ENCODE peak calls at places on chromosomes 6 and 20, in nine cellular contexts. K, X, Y, C, G, Z, Q, R and F are unnamed samples.

GRCh38 chr6:7108964-7109836 is 1.4 kb downstream of the RREB1 start:
- DNase-seq in K (peak), X (peak), Y (no peak), C (peak), G (peak), Z (peak), Q (peak), R (peak), F (peak)

GRCh38 chr6:112086744-112087135 is 542 bp downstream of the TUBE1 start:
- DNase-seq in K (no peak), X (no peak), Y (peak), C (no peak), G (peak), Z (peak), Q (peak), R (peak), F (peak)

GRCh38 chr6:79781916-79782315 is 150.8 kb downstream of the SH3BGRL2 start:
- DNase-seq in K (no peak), X (no peak), Y (no peak), C (no peak), G (no peak), Z (no peak), Q (no peak), R (no peak), F (no peak)

GRCh38 chr20:45368221-45368980 is 5.4 kb downstream of the SYS1 start:
- DNase-seq in K (no peak), X (no peak), Y (no peak), C (no peak), G (no peak), Z (no peak), Q (no peak), R (no peak), F (no peak)

GRCh38 chr6:154289818-154290508 is 66.6 kb downstream of the IPCEF1 start:
- DNase-seq in K (no peak), X (no peak), Y (no peak), C (no peak), G (no peak), Z (no peak), Q (no peak), R (no peak), F (no peak)

GRCh38 chr6:87543836-87544735 is 45.7 kb downstream of the RARS2 start:
- DNase-seq in K (no peak), X (no peak), Y (no peak), C (no peak), G (no peak), Z (no peak), Q (no peak), R (no peak), F (no peak)

GRCh38 chr6:23446394-23447001 is 679.5 kb upstream of the NRSN1 start:
- DNase-seq in K (no peak), X (no peak), Y (peak), C (peak), G (peak), Z (peak), Q (peak), R (peak), F (peak)

GRCh38 chr20:23145281-23145700 is 59.2 kb upstream of the CD93 start:
- DNase-seq in K (no peak), X (no peak), Y (no peak), C (peak), G (no peak), Z (peak), Q (no peak), R (peak), F (peak)

GRCh38 chr6:134295953-134296553 is 21.9 kb downstream of the SGK1 start:
- DNase-seq in K (no peak), X (no peak), Y (peak), C (no peak), G (no peak), Z (peak), Q (peak), R (peak), F (peak)

GRCh38 chr20:61510778-61511330 is 258.8 kb downstream of the CDH4 start:
- DNase-seq in K (no peak), X (no peak), Y (no peak), C (no peak), G (no peak), Z (no peak), Q (no peak), R (no peak), F (no peak)

GRCh38 chr20:2914160-2914559 is 40.9 kb downstream of the PTPRA start:
- DNase-seq in K (no peak), X (no peak), Y (peak), C (no peak), G (no peak), Z (no peak), Q (peak), R (no peak), F (peak)

GRCh38 chr20:32450484-32451061 is 92.4 kb downstream of the ASXL1 start:
- DNase-seq in K (no peak), X (no peak), Y (no peak), C (no peak), G (peak), Z (no peak), Q (no peak), R (no peak), F (no peak)

GRCh38 chr6:167113935-167114910 is 8.7 kb upstream of the CCR6 start:
- DNase-seq in K (no peak), X (no peak), Y (no peak), C (peak), G (no peak), Z (no peak), Q (no peak), R (no peak), F (no peak)

GRCh38 chr6:6925391-6926164 is 182.2 kb upstream of the RREB1 start:
- DNase-seq in K (no peak), X (no peak), Y (no peak), C (no peak), G (no peak), Z (no peak), Q (no peak), R (peak), F (no peak)

GRCh38 chr6:79630883-79631799 is at the start of gene SH3BGRL2:
- DNase-seq in K (peak), X (peak), Y (peak), C (peak), G (peak), Z (peak), Q (peak), R (peak), F (peak)

GRCh38 chr6:3751730-3752537 is 421 bp upstream of the PXDC1 start:
- DNase-seq in K (peak), X (peak), Y (peak), C (peak), G (peak), Z (peak), Q (peak), R (peak), F (peak)

GRCh38 chr6:21188505-21189223 is 404.9 kb upstream of the SOX4 start:
- DNase-seq in K (no peak), X (no peak), Y (no peak), C (no peak), G (no peak), Z (no peak), Q (no peak), R (no peak), F (peak)